ENCODE peak calls at places on chromosomes 12 and 14, in seven cellular contexts. G is posterior vena cava; B is sciatic nerve; R is mucosa of descending colon; Z is effector CD8-positive, alpha-beta T cell; U is glomerular endothelial cell; D is renal cortical epithelial cell. V is an unnamed sample.

GRCh38 chr12:30830751-30831150 is 76.0 kb upstream of the CAPRIN2 start:
- DNase-seq in B (no peak), R (no peak), Z (no peak), D (no peak), U (no peak), G (no peak), V (no peak)

GRCh38 chr14:68285421-68286179 is 466.0 kb downstream of the RAD51B start:
- DNase-seq in B (no peak), U (no peak), R (no peak), Z (peak), D (no peak), G (no peak), V (no peak)

GRCh38 chr12:52522346-52523011 is 2.3 kb upstream of the KRT5 start:
- DNase-seq in D (no peak), U (no peak), G (no peak), Z (no peak), B (peak), R (no peak), V (no peak)

GRCh38 chr12:119020377-119021360 is 39.3 kb downstream of the SRRM4 start:
- DNase-seq in G (no peak), R (no peak), U (no peak), D (no peak), B (no peak), Z (no peak), V (no peak)

GRCh38 chr12:57476162-57476992 is 3.3 kb downstream of the ARHGAP9 start:
- DNase-seq in R (no peak), G (peak), B (no peak), Z (peak), U (no peak), D (no peak), V (no peak)

GRCh38 chr14:70086685-70087379 is 101.9 kb downstream of the SLC8A3 start:
- DNase-seq in G (no peak), R (no peak), Z (no peak), D (peak), B (no peak), U (peak), V (no peak)

GRCh38 chr12:109888179-109889020 is 8.1 kb upstream of the GLTP start:
- DNase-seq in G (no peak), U (peak), B (no peak), R (no peak), D (peak), Z (no peak), V (peak)

GRCh38 chr14:72049462-72049861 is 117.2 kb downstream of the RGS6 start:
- DNase-seq in B (no peak), G (no peak), R (no peak), Z (no peak), U (no peak), D (no peak), V (no peak)

GRCh38 chr12:65944637-65945036 is 120.4 kb downstream of the HMGA2 start:
- DNase-seq in R (no peak), B (no peak), G (no peak), D (no peak), U (no peak), Z (no peak), V (no peak)

GRCh38 chr12:119864591-119864990 is 12.5 kb downstream of the CIT start:
- DNase-seq in D (no peak), G (no peak), Z (no peak), U (no peak), R (no peak), B (no peak), V (no peak)

GRCh38 chr14:33364536-33364935 is 425.9 kb downstream of the NPAS3 start:
- DNase-seq in B (no peak), R (no peak), D (no peak), G (no peak), U (no peak), Z (no peak), V (no peak)

GRCh38 chr12:728781-729180 is 23.6 kb upstream of the WNK1 start:
- DNase-seq in Z (no peak), G (no peak), R (no peak), D (no peak), B (no peak), U (no peak), V (no peak)

GRCh38 chr12:1309610-1310009 is 284.8 kb downstream of the FBXL14 start:
- DNase-seq in B (no peak), D (peak), G (no peak), U (no peak), R (no peak), Z (no peak), V (no peak)

GRCh38 chr12:113697646-113698504 is 226.2 kb upstream of the LHX5 start:
- DNase-seq in G (no peak), U (no peak), B (no peak), D (no peak), R (no peak), Z (no peak), V (no peak)

GRCh38 chr12:131039551-131039950 is 85.8 kb downstream of the ADGRD1 start:
- DNase-seq in U (no peak), R (peak), G (peak), D (no peak), B (no peak), Z (no peak), V (no peak)

GRCh38 chr12:77392467-77392866 is 327.1 kb upstream of the E2F7 start:
- DNase-seq in D (no peak), G (no peak), R (no peak), U (no peak), Z (no peak), B (no peak), V (no peak)

GRCh38 chr12:112616469-112617190 is 174.9 kb upstream of the RPH3A start:
- DNase-seq in D (no peak), B (no peak), Z (no peak), G (no peak), R (no peak), U (no peak), V (no peak)

GRCh38 chr12:53234236-53234635 is 2.2 kb upstream of the RARG start:
- DNase-seq in Z (no peak), G (no peak), B (no peak), D (no peak), R (no peak), U (no peak), V (no peak)

GRCh38 chr12:22262309-22262708 is 72.2 kb downstream of the ST8SIA1 start:
- DNase-seq in G (no peak), B (no peak), D (peak), R (no peak), U (no peak), Z (no peak), V (no peak)

GRCh38 chr12:45284096-45284901 is 68.4 kb downstream of the ANO6 start:
- DNase-seq in U (no peak), R (no peak), B (no peak), D (peak), G (no peak), Z (no peak), V (no peak)

GRCh38 chr14:88002421-88002820 is 2.5 kb upstream of the GPR65 start:
- DNase-seq in Z (no peak), G (no peak), B (no peak), R (no peak), D (no peak), U (no peak), V (no peak)

GRCh38 chr14:61950340-61950739 is 188.1 kb downstream of the SNAPC1 start:
- DNase-seq in D (peak), B (no peak), R (no peak), G (no peak), U (no peak), Z (no peak), V (no peak)

GRCh38 chr14:93430889-93431670 is at the start of gene UNC79:
- DNase-seq in B (no peak), G (peak), U (no peak), R (no peak), D (peak), Z (no peak), V (no peak)

GRCh38 chr12:97181571-97182265 is 274.7 kb downstream of the NEDD1 start:
- DNase-seq in B (no peak), R (no peak), Z (no peak), U (no peak), G (no peak), D (no peak), V (no peak)

GRCh38 chr12:111078731-111079130 is 158.4 kb upstream of the MYL2 start:
- DNase-seq in B (no peak), U (no peak), Z (no peak), G (peak), D (no peak), R (no peak), V (no peak)

GRCh38 chr12:76080017-76080728 is 4.3 kb downstream of the NAP1L1 start:
- DNase-seq in B (no peak), D (no peak), R (no peak), Z (no peak), G (no peak), U (no peak), V (no peak)

GRCh38 chr12:106601031-106601430 is 18.2 kb downstream of the RFX4 start:
- DNase-seq in U (no peak), G (no peak), R (no peak), B (no peak), D (no peak), Z (no peak), V (no peak)

GRCh38 chr12:22321620-22322019 is 12.9 kb downstream of the ST8SIA1 start:
- DNase-seq in D (peak), Z (no peak), B (no peak), R (no peak), U (no peak), G (peak), V (no peak)

GRCh38 chr14:49621114-49621881 is 699 bp downstream of the MGAT2 start:
- DNase-seq in D (no peak), U (no peak), B (peak), G (peak), R (peak), Z (peak), V (peak)

GRCh38 chr12:56163533-56164344 is 5.6 kb downstream of the MYL6 start:
- DNase-seq in G (no peak), Z (no peak), B (no peak), R (no peak), D (no peak), U (no peak), V (no peak)

GRCh38 chr12:18068355-18068754 is 21.6 kb downstream of the RERGL start:
- DNase-seq in U (no peak), B (no peak), Z (no peak), G (no peak), D (peak), R (no peak), V (no peak)

GRCh38 chr12:42865282-42865681 is 275.7 kb upstream of the PRICKLE1 start:
- DNase-seq in G (no peak), B (no peak), D (no peak), Z (no peak), U (no peak), R (no peak), V (no peak)